ENCODE peak calls at places on chromosomes 6 and 20, in four cellular contexts. I is H9; F is PC-9; R is activated CD4-positive, alpha-beta T cell treated with anti-CD3 and anti-CD28 coated beads for 1 hour. L is an unnamed sample.

GRCh38 chr6:153167026-153167891 is 36.2 kb upstream of the RGS17 start:
- DNase-seq in I (no peak), F (peak; percentile 61), R (no peak), L (no peak)

GRCh38 chr20:49431345-49431744 is 51.1 kb downstream of the KCNB1 start:
- DNase-seq in I (no peak), F (no peak), R (no peak), L (no peak)

GRCh38 chr6:151482290-151482689 is 11.5 kb upstream of the CCDC170 start:
- DNase-seq in I (no peak), F (no peak), R (no peak), L (peak; percentile 25)

GRCh38 chr6:14857501-14857900 is 388.4 kb upstream of the JARID2 start:
- DNase-seq in I (no peak), F (no peak), R (peak; percentile 63), L (no peak)

GRCh38 chr20:3510110-3510509 is 39.3 kb downstream of the ATRN start:
- DNase-seq in I (no peak), F (no peak), R (no peak), L (no peak)

GRCh38 chr6:3699231-3699630 is 52.3 kb downstream of the PXDC1 start:
- DNase-seq in I (no peak), F (no peak), R (no peak), L (no peak)

GRCh38 chr20:50246367-50247195 is 56.0 kb downstream of the CEBPB start:
- DNase-seq in I (no peak), F (peak; percentile 86), R (no peak), L (no peak)

GRCh38 chr20:35318502-35319157 is 26.4 kb upstream of the FAM83C start:
- DNase-seq in I (no peak), F (peak; percentile 99), R (no peak), L (no peak)

GRCh38 chr20:58213112-58213511 is 15.3 kb downstream of the ANKRD60 start:
- DNase-seq in I (no peak), F (peak; percentile 5), R (no peak), L (peak; percentile 51)

GRCh38 chr20:12255571-12255970 is 337.9 kb downstream of the BTBD3 start:
- DNase-seq in I (no peak), F (no peak), R (no peak), L (no peak)

GRCh38 chr6:137044366-137045220 is at the start of gene IL20RA:
- DNase-seq in I (peak; percentile 48), F (peak; percentile 61), R (no peak), L (no peak)

GRCh38 chr6:54291738-54292137 is 16.5 kb upstream of the TINAG start:
- DNase-seq in I (no peak), F (no peak), R (no peak), L (no peak)

GRCh38 chr6:373773-374724 is 17.5 kb upstream of the IRF4 start:
- DNase-seq in I (peak; percentile 45), F (no peak), R (no peak), L (no peak)

GRCh38 chr6:38105066-38105465 is 285.5 kb downstream of the ZFAND3 start:
- DNase-seq in I (no peak), F (no peak), R (no peak), L (no peak)

GRCh38 chr6:107337342-107337741 is 122.0 kb downstream of the PDSS2 start:
- DNase-seq in I (no peak), F (no peak), R (no peak), L (peak; percentile 15)

GRCh38 chr6:235763-236360 is 56.4 kb upstream of the DUSP22 start:
- DNase-seq in I (no peak), F (no peak), R (peak; percentile 46), L (peak; percentile 34)

GRCh38 chr6:152244998-152245630 is 392.0 kb downstream of the SYNE1 start:
- DNase-seq in I (no peak), F (no peak), R (no peak), L (no peak)

GRCh38 chr20:33725607-33726264 is 5.6 kb upstream of the PXMP4 start:
- DNase-seq in I (no peak), F (no peak), R (no peak), L (no peak)

GRCh38 chr6:169115632-169116031 is 138.0 kb downstream of the THBS2 start:
- DNase-seq in I (no peak), F (no peak), R (no peak), L (no peak)

GRCh38 chr20:41177636-41178035 is 40.3 kb downstream of the PLCG1 start:
- DNase-seq in I (peak; percentile 25), F (peak; percentile 58), R (no peak), L (peak; percentile 32)

GRCh38 chr6:159059099-159059498 is 14.3 kb upstream of the TAGAP start:
- DNase-seq in I (no peak), F (no peak), R (no peak), L (no peak)

GRCh38 chr20:49594143-49594928 is 26.4 kb upstream of the PTGIS start:
- DNase-seq in I (no peak), F (peak; percentile 100), R (no peak), L (no peak)

GRCh38 chr20:44731657-44732056 is 14.0 kb upstream of the KCNK15 start:
- DNase-seq in I (no peak), F (no peak), R (no peak), L (no peak)

GRCh38 chr20:57648878-57649616 is 28.8 kb upstream of the ZBP1 start:
- DNase-seq in I (no peak), F (no peak), R (no peak), L (no peak)

GRCh38 chr6:106751501-106752252 is 122.3 kb downstream of the QRSL1 start:
- DNase-seq in I (peak; percentile 28), F (peak; percentile 95), R (no peak), L (no peak)

GRCh38 chr6:75489025-75489424 is 4.6 kb downstream of the FILIP1 start:
- DNase-seq in I (no peak), F (no peak), R (no peak), L (no peak)

GRCh38 chr20:3786126-3786484 is 435 bp downstream of the CENPB start:
- DNase-seq in I (no peak), F (peak; percentile 53), R (no peak), L (no peak)

GRCh38 chr20:35511814-35512420 is 17.5 kb downstream of the C20orf173 start:
- DNase-seq in I (peak; percentile 37), F (no peak), R (no peak), L (peak; percentile 28)

GRCh38 chr6:52304917-52305316 is 20.4 kb upstream of the MCM3 start:
- DNase-seq in I (no peak), F (no peak), R (no peak), L (no peak)

GRCh38 chr20:46998497-46999190 is 104.0 kb downstream of the EYA2 start:
- DNase-seq in I (no peak), F (no peak), R (no peak), L (no peak)

GRCh38 chr6:16278048-16278724 is 39.8 kb downstream of the GMPR start:
- DNase-seq in I (no peak), F (no peak), R (no peak), L (no peak)

GRCh38 chr6:161218222-161218621 is 55.6 kb downstream of the AGPAT4 start:
- DNase-seq in I (no peak), F (no peak), R (no peak), L (no peak)

GRCh38 chr20:4329232-4329631 is 313.9 kb upstream of the RNF24 start:
- DNase-seq in I (no peak), F (no peak), R (no peak), L (no peak)

GRCh38 chr6:114000066-114000465 is 29.1 kb upstream of the HDAC2 start:
- DNase-seq in I (no peak), F (peak; percentile 57), R (no peak), L (no peak)

GRCh38 chr6:125101656-125102055 is 51.9 kb upstream of the TPD52L1 start:
- DNase-seq in I (no peak), F (peak; percentile 70), R (no peak), L (no peak)

GRCh38 chr6:133837801-133838349 is 51.0 kb upstream of the TCF21 start:
- DNase-seq in I (peak; percentile 91), F (peak; percentile 55), R (peak; percentile 24), L (peak; percentile 37)

GRCh38 chr6:112109267-112109666 is 21.9 kb downstream of the FAM229B start:
- DNase-seq in I (no peak), F (no peak), R (no peak), L (no peak)

GRCh38 chr20:24470031-24470781 is 777 bp downstream of the SYNDIG1 start:
- DNase-seq in I (peak; percentile 54), F (no peak), R (no peak), L (no peak)

L was measured in foreskin melanocyte.